ENCODE peak calls at places on chromosomes 1 and 21, in four cellular contexts. T, J, R and C are unnamed samples. For H3K4me1 and H3K36me3, the result is how much of the 10 kb centered on the place peaks cover.

GRCh38 chr1:180889325-180889724 is 23.4 kb upstream of the KIAA1614 start:
- DNase-seq in R (no peak), J (no peak), T (no peak), C (no peak)

GRCh38 chr1:232553809-232554208 is 76.1 kb downstream of the SIPA1L2 start:
- DNase-seq in J (no peak), R (peak), T (no peak), C (no peak)

GRCh38 chr21:34813266-34813886 is 144.6 kb downstream of the CLIC6 start:
- DNase-seq in T (no peak), R (peak), J (no peak), C (no peak)

GRCh38 chr1:100458925-100459814 is 78.8 kb upstream of the GPR88 start:
- DNase-seq in T (peak), J (peak), R (peak), C (peak)

GRCh38 chr21:18840239-18840638 is 436.7 kb upstream of the TMPRSS15 start:
- DNase-seq in T (no peak), J (no peak), R (no peak), C (no peak)

GRCh38 chr1:162632743-162633326 is 571 bp downstream of the DDR2 start:
- DNase-seq in J (no peak), T (no peak), R (peak), C (peak)

GRCh38 chr1:1616045-1616821 is 933 bp downstream of the MIB2 start:
- DNase-seq in J (no peak), R (peak), T (no peak), C (peak)

GRCh38 chr1:99447716-99448115 is 183.4 kb downstream of the PLPPR4 start:
- DNase-seq in J (no peak), T (no peak), R (peak), C (no peak)

GRCh38 chr1:226107471-226108460 is 45.2 kb downstream of the H3-3A start:
- DNase-seq in R (no peak), J (no peak), T (no peak), C (no peak)

GRCh38 chr1:186983327-186983726 is 154.6 kb downstream of the PLA2G4A start:
- DNase-seq in J (no peak), R (peak), T (peak), C (peak)

GRCh38 chr21:25626752-25627151 is 12.3 kb upstream of the JAM2 start:
- DNase-seq in T (no peak), J (no peak), R (no peak), C (no peak)

GRCh38 chr1:17286646-17287045 is 21.4 kb upstream of the PADI4 start:
- DNase-seq in R (no peak), T (no peak), J (no peak), C (no peak)

GRCh38 chr1:234666206-234666605 is 56.2 kb upstream of the IRF2BP2 start:
- DNase-seq in T (no peak), J (no peak), R (no peak), C (no peak)

GRCh38 chr21:33975548-33976081 is 60.0 kb upstream of the ATP5PO start:
- DNase-seq in R (peak), J (peak), T (no peak), C (no peak)

GRCh38 chr1:95850798-95851197 is 616.8 kb downstream of the RWDD3 start:
- DNase-seq in T (no peak), R (no peak), J (no peak), C (no peak)

GRCh38 chr1:205301842-205302588 is 19.5 kb downstream of the NUAK2 start:
- DNase-seq in R (peak), J (no peak), T (no peak), C (no peak)

GRCh38 chr1:156421062-156421938 is 52.3 kb downstream of the RHBG start:
- DNase-seq in J (peak), R (peak), T (peak), C (peak)
- TF ChIP-seq POLR2A in J (peak), R (no peak), T (no peak), C (no peak)

GRCh38 chr1:230141002-230141648 is 74.1 kb downstream of the GALNT2 start:
- DNase-seq in R (peak), J (no peak), T (no peak), C (no peak)
- H3K4me1 ChIP-seq in R (under half), J (under half), T (under half), C (half or more)

GRCh38 chr1:201999625-202000238 is 10.7 kb upstream of the ELF3 start:
- DNase-seq in R (peak), T (no peak), J (no peak), C (no peak)
- H3K36me3 ChIP-seq in R (half or more), T (under half), J (under half), C (half or more)

DNA sequence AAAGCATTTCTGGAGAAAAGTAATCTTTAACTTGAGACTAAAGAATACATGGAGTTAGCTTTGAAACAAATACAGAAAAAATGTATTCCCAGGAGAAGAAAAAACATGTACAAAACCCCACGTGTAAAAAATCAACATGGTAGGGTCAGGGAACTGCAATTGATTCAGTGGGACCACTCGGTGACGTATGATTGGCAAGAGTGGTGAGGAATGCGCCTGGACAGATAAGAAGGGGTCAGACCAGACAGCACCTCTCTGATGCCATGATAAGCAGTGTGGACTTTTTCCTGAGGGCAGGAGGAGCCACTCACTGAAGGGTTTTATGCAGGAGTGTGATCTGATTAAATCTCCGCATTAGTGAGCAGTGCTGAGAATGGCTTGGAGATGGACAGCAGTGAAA is 142.5 kb downstream of the DAB1 start:
- DNase-seq in R (no peak), T (no peak), J (no peak), C (no peak)
- TF ChIP-seq POLR2A in R (no peak), T (no peak), J (no peak), C (no peak)